ENCODE peak calls at places on chromosomes 4 and X, in six cellular contexts. H is AG04450, N is IMR-90, O is heart left ventricle, W is SK-N-SH, E is brain microvascular endothelial cell. L is an unnamed sample. For H3K27me3, the result is how much of the 10 kb centered on the place peaks cover.

GRCh38 chr4:128560754-128561495 is 248.6 kb upstream of the JADE1 start:
- DNase-seq in H (peak), N (peak), O (no peak), W (no peak), E (no peak), L (no peak)

GRCh38 chr4:96347582-96347981 is 507.7 kb downstream of the PDHA2 start:
- DNase-seq in H (no peak), N (no peak), O (no peak), W (no peak), E (peak), L (no peak)

GRCh38 chrX:2691543-2692220 is 587 bp downstream of the CD99 start:
- DNase-seq in H (no peak), N (peak), O (peak), W (no peak), E (no peak), L (no peak)

GRCh38 chr4:120857312-120857711 is 65.2 kb downstream of the PRDM5 start:
- DNase-seq in H (no peak), N (peak), O (no peak), W (no peak), E (no peak), L (no peak)

GRCh38 chr4:70969076-70969475 is 24.4 kb upstream of the DCK start:
- DNase-seq in H (no peak), N (no peak), O (no peak), W (no peak), E (no peak), L (no peak)

GRCh38 chrX:68892651-68893050 is 63.8 kb downstream of the EFNB1 start:
- DNase-seq in H (no peak), N (no peak), O (no peak), W (no peak), E (no peak), L (no peak)

GRCh38 chr4:74628808-74629616 is 165.3 kb downstream of the BTC start:
- DNase-seq in H (no peak), N (peak), O (no peak), W (no peak), E (no peak), L (no peak)

GRCh38 chr4:186024637-186025320 is 44.2 kb upstream of the TLR3 start:
- DNase-seq in H (no peak), N (no peak), O (no peak), W (no peak), E (no peak), L (no peak)

GRCh38 chr4:184792950-184793555 is 32.7 kb downstream of the ACSL1 start:
- DNase-seq in H (peak), N (peak), O (no peak), W (no peak), E (peak), L (no peak)

GRCh38 chrX:50893466-50893865 is 17.1 kb upstream of the BMP15 start:
- DNase-seq in H (no peak), N (no peak), O (no peak), W (no peak), E (no peak), L (no peak)

GRCh38 chrX:50888884-50889283 is 21.7 kb upstream of the BMP15 start:
- DNase-seq in H (no peak), N (no peak), O (no peak), W (no peak), E (no peak), L (no peak)

DNA sequence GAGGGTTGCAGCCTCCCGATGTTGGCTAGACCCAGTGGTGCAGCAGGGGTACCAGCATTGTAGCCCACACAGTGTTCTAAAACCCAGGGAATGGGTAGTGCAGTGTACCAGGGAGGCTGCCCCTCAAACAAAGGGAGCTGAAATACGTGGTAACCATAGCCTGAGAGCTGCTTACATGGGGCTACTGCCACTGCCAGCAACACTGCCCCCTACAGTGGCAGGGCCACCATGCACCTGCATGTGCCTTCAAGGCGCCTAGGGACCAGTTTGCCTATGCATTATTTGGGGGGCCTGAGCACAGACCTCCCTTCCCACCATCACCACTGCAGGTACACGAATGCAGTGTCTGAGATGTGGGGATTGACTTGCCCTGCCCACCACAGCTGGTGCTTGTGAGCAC is 21.0 kb upstream of the BMP15 start:
- DNase-seq in H (no peak), N (no peak), O (no peak), W (no peak), E (no peak), L (no peak)
- TF ChIP-seq CTCF in H (no peak), N (no peak), O (no peak), W (no peak), E (no peak), L (no peak)

DNA sequence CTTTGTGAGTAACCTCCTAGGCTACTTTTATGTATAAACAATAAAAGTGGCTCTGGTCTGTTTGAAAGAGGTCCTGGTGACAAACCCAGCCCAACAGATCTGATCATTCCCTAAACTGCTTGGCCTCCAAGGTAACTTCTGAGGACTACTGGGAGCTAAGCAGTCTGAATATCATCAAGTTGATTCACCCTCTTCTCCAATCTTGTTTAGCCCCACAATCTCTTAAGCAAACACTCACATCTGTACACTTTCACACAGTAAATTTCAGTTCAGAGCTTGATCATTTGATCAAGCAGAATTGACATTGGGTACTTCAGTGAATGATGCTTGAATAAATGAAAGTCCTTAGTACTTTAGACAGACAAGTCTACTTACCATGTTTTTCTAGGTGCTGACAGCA is 74.7 kb downstream of the HCCS start:
- DNase-seq in H (no peak), N (no peak), O (no peak), W (no peak), E (no peak), L (no peak)
- H3K27me3 ChIP-seq in H (under half), N (under half), O (under half), W (under half), E (under half), L (under half)

GRCh38 chrX:13732246-13733067 is 2.0 kb downstream of the TRAPPC2 start:
- DNase-seq in H (no peak), N (no peak), O (no peak), W (no peak), E (no peak), L (no peak)
- H3K4me3 ChIP-seq in H (no peak), N (no peak), O (no peak), W (no peak), E (no peak), L (peak)

GRCh38 chr4:143335979-143336827 is 473 bp upstream of the GAB1 start:
- DNase-seq in H (peak), N (peak), O (peak), W (peak), E (peak), L (peak)

GRCh38 chr4:143339497-143339896 is 2.8 kb downstream of the GAB1 start:
- DNase-seq in H (no peak), N (no peak), O (no peak), W (no peak), E (no peak), L (no peak)

GRCh38 chr4:143338313-143338712 is 1.6 kb downstream of the GAB1 start:
- DNase-seq in H (no peak), N (no peak), O (no peak), W (no peak), E (no peak), L (no peak)

GRCh38 chr4:143337600-143338287 is 1.1 kb downstream of the GAB1 start:
- DNase-seq in H (no peak), N (peak), O (peak), W (peak), E (peak), L (no peak)

GRCh38 chr4:143336828-143337599 is at the start of gene GAB1:
- DNase-seq in H (no peak), N (peak), O (peak), W (peak), E (peak), L (peak)
- TF ChIP-seq CTCF in H (no peak), N (no peak), O (peak), W (peak), E (no peak), L (peak)

GRCh38 chr4:173539986-173540385 is 10.0 kb upstream of the HAND2 start:
- DNase-seq in H (no peak), N (no peak), O (no peak), W (no peak), E (no peak), L (no peak)

GRCh38 chr4:173538148-173538902 is 8.3 kb upstream of the HAND2 start:
- DNase-seq in H (no peak), N (no peak), O (peak), W (peak), E (no peak), L (no peak)

GRCh38 chr4:173536808-173537429 is 6.9 kb upstream of the HAND2 start:
- DNase-seq in H (no peak), N (no peak), O (peak), W (peak), E (no peak), L (no peak)

GRCh38 chr4:173537628-173538147 is 7.7 kb upstream of the HAND2 start:
- DNase-seq in H (no peak), N (no peak), O (peak), W (no peak), E (no peak), L (no peak)

GRCh38 chr4:173538903-173539445 is 8.9 kb upstream of the HAND2 start:
- DNase-seq in H (no peak), N (no peak), O (peak), W (no peak), E (no peak), L (no peak)
- H3K27me3 ChIP-seq in H (half or more), N (half or more), O (under half), W (under half), E (half or more), L (under half)

L was measured in GM06990.